ENCODE peak calls at places on chromosomes 11 and 22, in nine cellular contexts. X is ovary, U is AG10803, R is osteocyte, K is WTC11, L is WERI-Rb-1, D is fibroblast of pulmonary artery, C is left ventricle myocardium inferior, Z is stomach. P is an unnamed sample.

GRCh38 chr22:26718905-26719304 is 61.5 kb downstream of the MIAT start:
- DNase-seq in X (no peak), U (peak; percentile 99), R (no peak), K (no peak), L (no peak), D (peak; percentile 86), C (no peak), Z (no peak), P (no peak)

GRCh38 chr22:48331691-48332220 is 1495.9 kb downstream of the BRD1 start:
- DNase-seq in X (no peak), U (no peak), R (no peak), K (no peak), L (no peak), D (no peak), C (no peak), Z (no peak), P (no peak)

GRCh38 chr22:44574581-44575343 is 76.7 kb upstream of the RTL6 start:
- DNase-seq in X (peak; percentile 24), U (no peak), R (no peak), K (no peak), L (peak; percentile 4), D (no peak), C (no peak), Z (peak; percentile 16), P (peak; percentile 20)

GRCh38 chr22:42711281-42711731 is 9.4 kb downstream of the A4GALT start:
- DNase-seq in X (no peak), U (no peak), R (no peak), K (no peak), L (no peak), D (no peak), C (no peak), Z (no peak), P (no peak)

GRCh38 chr11:126132319-126132718 is 69.7 kb upstream of the CDON start:
- DNase-seq in X (peak; percentile 78), U (peak; percentile 62), R (no peak), K (no peak), L (no peak), D (peak; percentile 35), C (peak; percentile 53), Z (peak; percentile 70), P (no peak)

GRCh38 chr11:27718853-27719574 is 18.8 kb upstream of the BDNF start:
- DNase-seq in X (no peak), U (peak; percentile 66), R (peak; percentile 88), K (peak; percentile 72), L (peak; percentile 75), D (peak; percentile 55), C (peak; percentile 22), Z (no peak), P (no peak)

GRCh38 chr11:46234261-46234660 is 43.2 kb upstream of the CREB3L1 start:
- DNase-seq in X (no peak), U (no peak), R (no peak), K (no peak), L (no peak), D (no peak), C (no peak), Z (no peak), P (no peak)

GRCh38 chr22:47392054-47392347 is 629.6 kb downstream of the TBC1D22A start:
- DNase-seq in X (no peak), U (no peak), R (no peak), K (no peak), L (no peak), D (no peak), C (no peak), Z (no peak), P (no peak)

GRCh38 chr11:113147249-113147648 is 167.1 kb upstream of the TTC12 start:
- DNase-seq in X (no peak), U (no peak), R (no peak), K (no peak), L (no peak), D (no peak), C (no peak), Z (no peak), P (no peak)

GRCh38 chr11:105975128-105975527 is 46.9 kb downstream of the MSANTD4 start:
- DNase-seq in X (no peak), U (no peak), R (no peak), K (no peak), L (no peak), D (no peak), C (no peak), Z (no peak), P (no peak)

GRCh38 chr11:122619757-122620156 is 35.8 kb upstream of the UBASH3B start:
- DNase-seq in X (no peak), U (no peak), R (no peak), K (no peak), L (no peak), D (no peak), C (no peak), Z (no peak), P (no peak)

GRCh38 chr22:35539910-35540599 is 576 bp upstream of the RASD2 start:
- DNase-seq in X (peak; percentile 78), U (peak; percentile 34), R (no peak), K (peak; percentile 66), L (peak; percentile 56), D (no peak), C (peak; percentile 50), Z (peak; percentile 66), P (peak; percentile 34)

DNA sequence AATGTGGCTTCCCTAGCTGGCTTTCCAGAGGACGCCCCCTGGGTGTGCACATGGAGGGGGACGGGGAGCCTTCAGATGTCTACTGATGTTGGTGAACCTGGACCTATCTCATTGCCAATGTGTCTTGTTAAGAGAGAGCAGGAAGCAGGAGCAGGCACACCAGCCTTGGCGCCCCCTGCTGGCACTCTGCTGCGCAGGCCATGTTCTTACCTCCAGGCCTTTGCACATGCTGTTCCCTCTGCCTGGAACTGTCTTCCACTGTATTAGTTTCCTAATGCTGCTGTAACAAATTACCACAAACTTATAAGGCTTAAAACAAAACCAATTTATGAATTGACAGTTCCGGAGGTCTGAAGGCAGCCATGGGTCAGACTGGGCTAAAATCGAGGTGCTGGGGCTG is 23.6 kb upstream of the MN1 start:
- DNase-seq in X (no peak), U (no peak), R (no peak), K (peak; percentile 58), L (peak; percentile 16), D (no peak), C (no peak), Z (no peak), P (no peak)
- TF ChIP-seq CTCF in X (no peak), U (peak; percentile 28), R (peak; percentile 37), K (peak; percentile 55), L (peak; percentile 70), D (peak; percentile 24), C (peak; percentile 35), Z (no peak), P (no peak)

DNA sequence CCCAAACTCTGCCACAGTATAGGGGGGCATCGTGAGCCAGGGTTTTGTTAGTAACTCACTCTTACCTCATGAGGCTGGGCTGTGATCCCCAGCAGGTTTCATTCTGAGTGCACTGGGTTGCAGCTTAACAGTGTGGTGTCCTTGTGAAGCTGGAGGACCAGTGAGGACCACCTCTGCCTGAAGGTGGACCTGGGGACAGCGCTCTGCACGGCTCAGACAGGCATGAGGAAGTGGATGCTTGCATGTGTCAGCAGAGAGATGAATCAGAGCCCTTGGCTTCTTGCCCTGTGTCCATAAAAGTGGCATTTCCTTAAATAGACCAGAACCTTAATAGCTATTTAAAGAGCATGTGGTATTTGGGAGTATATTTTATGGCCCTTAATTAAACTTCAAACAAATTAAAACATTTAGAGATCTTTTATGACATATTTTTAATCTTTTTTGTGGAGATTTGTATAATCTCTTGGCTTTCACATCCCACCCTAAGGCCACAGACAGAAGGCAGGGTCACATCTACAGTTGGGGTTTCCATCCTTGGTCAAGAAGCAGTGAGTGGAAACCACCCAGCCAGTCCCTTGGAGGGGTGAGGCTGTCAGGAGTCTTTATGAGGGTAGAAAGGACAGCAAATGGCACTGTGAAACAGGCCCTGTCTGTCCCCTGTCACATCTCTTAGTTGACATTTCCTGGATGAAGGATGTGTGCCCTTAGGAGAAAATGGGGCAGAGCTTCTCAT is 24.8 kb upstream of the ADORA2A start:
- DNase-seq in X (peak; percentile 43), U (peak; percentile 93), R (peak; percentile 72), K (no peak), L (no peak), D (peak; percentile 91), C (peak; percentile 57), Z (peak; percentile 75), P (peak; percentile 60)
- TF ChIP-seq CTCF in X (no peak), U (peak; percentile 6), R (no peak), K (no peak), L (no peak), D (no peak), C (no peak), Z (no peak), P (no peak)

DNA sequence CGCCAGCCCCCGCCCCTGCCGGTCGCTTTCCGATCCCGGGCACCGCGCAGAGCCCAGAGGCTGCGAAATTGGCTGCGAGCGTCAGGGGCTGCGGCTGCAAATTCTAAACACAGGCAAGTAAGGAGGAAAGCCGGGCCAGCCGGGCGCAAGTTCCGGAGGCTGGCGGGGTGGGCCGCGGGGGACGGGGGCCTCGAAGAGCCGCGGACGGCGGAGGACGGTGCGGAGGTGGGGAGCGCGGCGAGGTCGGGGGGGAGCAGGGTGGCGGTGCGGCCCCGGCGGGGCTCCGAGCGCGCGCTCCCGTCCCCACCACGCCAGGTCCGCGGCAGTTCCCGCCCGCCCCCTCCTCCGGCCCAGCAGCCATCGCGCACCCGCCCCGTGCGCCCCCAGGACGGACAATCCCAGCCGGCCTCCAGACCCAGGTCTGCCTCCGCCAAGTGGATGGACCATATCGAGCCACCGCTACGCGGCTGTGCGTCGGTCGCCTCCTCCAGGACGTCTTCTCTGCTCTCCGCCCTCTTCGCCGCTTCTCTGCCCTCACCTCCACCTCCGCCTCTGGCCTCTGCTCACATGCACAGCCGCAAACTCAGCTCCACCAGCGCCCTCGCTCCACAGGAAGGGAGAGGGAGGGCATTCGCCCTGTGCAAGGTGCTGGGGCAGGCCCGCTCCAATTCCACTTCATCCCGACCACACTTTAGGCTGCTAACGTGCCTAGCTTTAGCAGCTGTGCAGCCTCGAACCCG is 7.2 kb downstream of the ELFN2 start:
- DNase-seq in X (no peak), U (no peak), R (no peak), K (peak; percentile 64), L (no peak), D (no peak), C (no peak), Z (no peak), P (no peak)
- TF ChIP-seq CTCF in X (no peak), U (no peak), R (no peak), K (no peak), L (no peak), D (no peak), C (no peak), Z (no peak), P (no peak)

GRCh38 chr11:44564653-44565007 is 833 bp upstream of the CD82 start:
- DNase-seq in X (peak; percentile 89), U (peak; percentile 91), R (peak; percentile 87), K (no peak), L (peak; percentile 42), D (peak; percentile 84), C (peak; percentile 84), Z (peak; percentile 85), P (peak; percentile 58)

GRCh38 chr11:44564198-44564597 is 1.3 kb upstream of the CD82 start:
- DNase-seq in X (peak; percentile 84), U (no peak), R (no peak), K (no peak), L (no peak), D (no peak), C (no peak), Z (peak; percentile 71), P (no peak)

GRCh38 chr11:44566559-44566949 is 1.1 kb downstream of the CD82 start:
- DNase-seq in X (no peak), U (no peak), R (no peak), K (no peak), L (no peak), D (no peak), C (no peak), Z (no peak), P (no peak)

GRCh38 chr11:44565746-44566558 is 489 bp downstream of the CD82 start:
- DNase-seq in X (no peak), U (no peak), R (no peak), K (no peak), L (no peak), D (no peak), C (no peak), Z (no peak), P (no peak)

GRCh38 chr11:44565008-44565745 is at the start of gene CD82:
- DNase-seq in X (peak; percentile 100), U (peak; percentile 98), R (peak; percentile 100), K (peak; percentile 100), L (peak; percentile 100), D (peak; percentile 98), C (peak; percentile 100), Z (peak; percentile 100), P (peak; percentile 99)
- TF ChIP-seq CTCF in X (no peak), U (peak; percentile 24), R (peak; percentile 36), K (no peak), L (peak; percentile 18), D (peak; percentile 3), C (peak; percentile 54), Z (no peak), P (no peak)

P was measured in omental fat pad.